ENCODE peak calls at places on chromosomes 6 and 20, in nine cellular contexts. U is endodermal cell; C is GM20000; H is foreskin fibroblast; M is osteocyte; J is heart left ventricle; Q is prostate gland; W is activated CD8-positive, alpha-beta T cell treated with anti-CD3 and anti-CD28 coated beads for 36 hours; F is nephron progenitor cell. G is an unnamed sample.

GRCh38 chr6:135922746-135923145 is 71.2 kb downstream of the PDE7B start:
- DNase-seq in U (no peak), C (no peak), H (peak), M (no peak), J (peak), Q (no peak), W (no peak), F (no peak), G (no peak)

GRCh38 chr6:14382381-14383236 is 265.0 kb downstream of the CD83 start:
- DNase-seq in U (no peak), C (no peak), H (no peak), M (no peak), J (no peak), Q (no peak), W (peak), F (no peak), G (no peak)

GRCh38 chr20:6665161-6665560 is 102.3 kb upstream of the BMP2 start:
- DNase-seq in U (no peak), C (no peak), H (no peak), M (no peak), J (no peak), Q (no peak), W (no peak), F (no peak), G (no peak)

GRCh38 chr6:28953039-28953872 is 29.5 kb upstream of the TRIM27 start:
- DNase-seq in U (peak), C (peak), H (peak), M (no peak), J (no peak), Q (no peak), W (peak), F (peak), G (no peak)

GRCh38 chr6:36642913-36643817 is 35.3 kb upstream of the CDKN1A start:
- DNase-seq in U (no peak), C (no peak), H (peak), M (no peak), J (peak), Q (peak), W (no peak), F (no peak), G (no peak)

GRCh38 chr6:79984261-79984660 is 20.2 kb upstream of the TTK start:
- DNase-seq in U (peak), C (no peak), H (no peak), M (no peak), J (no peak), Q (peak), W (peak), F (peak), G (no peak)

GRCh38 chr6:111354751-111355150 is 128.3 kb downstream of the REV3L start:
- DNase-seq in U (no peak), C (no peak), H (no peak), M (no peak), J (no peak), Q (no peak), W (no peak), F (no peak), G (no peak)

GRCh38 chr6:150747155-150747554 is 118.3 kb upstream of the MTHFD1L start:
- DNase-seq in U (no peak), C (no peak), H (no peak), M (no peak), J (no peak), Q (no peak), W (no peak), F (no peak), G (no peak)

GRCh38 chr20:37980876-37981275 is 52.4 kb downstream of the TTI1 start:
- DNase-seq in U (no peak), C (no peak), H (no peak), M (no peak), J (no peak), Q (no peak), W (no peak), F (no peak), G (no peak)

GRCh38 chr6:2623348-2623747 is 127.4 kb downstream of the MYLK4 start:
- DNase-seq in U (no peak), C (no peak), H (no peak), M (no peak), J (no peak), Q (no peak), W (no peak), F (no peak), G (no peak)

DNA sequence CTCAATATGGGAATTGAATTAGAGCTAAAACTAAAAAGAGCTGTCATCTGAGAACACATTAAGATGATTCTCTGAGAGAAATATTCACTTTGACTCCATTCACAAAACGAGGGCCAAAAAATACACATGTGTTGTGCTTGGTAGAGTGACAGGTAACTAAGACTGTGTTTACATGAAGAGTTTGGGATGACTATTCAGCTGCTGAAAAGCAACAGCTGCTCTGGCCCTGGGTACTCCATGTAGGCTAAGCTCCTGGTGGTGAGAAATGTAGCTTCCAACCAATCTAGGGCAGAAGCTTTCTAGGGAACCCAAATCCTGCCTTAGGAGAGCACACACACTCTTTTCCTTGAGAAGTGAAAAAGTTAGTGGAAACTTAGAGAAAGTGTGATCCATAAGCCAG is 184.5 kb downstream of the COL21A1 start:
- DNase-seq in U (no peak), C (no peak), H (no peak), M (no peak), J (no peak), Q (no peak), W (no peak), F (no peak), G (no peak)
- TF ChIP-seq CTCF in U (no peak), C (no peak), H (no peak), M (no peak), J (no peak), Q (no peak), W (no peak), F (no peak), G (no peak)

GRCh38 chr20:25605146-25605545 is 18.7 kb downstream of the NANP start:
- DNase-seq in U (no peak), C (no peak), H (peak), M (no peak), J (no peak), Q (no peak), W (no peak), F (no peak), G (no peak)
- TF ChIP-seq CTCF in U (no peak), C (no peak), H (no peak), M (no peak), J (no peak), Q (no peak), W (no peak), F (no peak), G (no peak)

GRCh38 chr20:56360133-56360898 is 1.5 kb downstream of the FAM210B start:
- DNase-seq in U (no peak), C (no peak), H (no peak), M (no peak), J (peak), Q (peak), W (no peak), F (no peak), G (no peak)
- TF ChIP-seq CTCF in U (no peak), C (no peak), H (no peak), M (no peak), J (no peak), Q (peak), W (no peak), F (no peak), G (no peak)

GRCh38 chr6:73964455-73964854 is 268.5 kb downstream of the CD109 start:
- DNase-seq in U (no peak), C (no peak), H (no peak), M (no peak), J (no peak), Q (no peak), W (no peak), F (no peak), G (no peak)

GRCh38 chr6:73968358-73968757 is 272.4 kb downstream of the CD109 start:
- DNase-seq in U (no peak), C (no peak), H (no peak), M (no peak), J (no peak), Q (no peak), W (no peak), F (no peak), G (no peak)

GRCh38 chr6:73965408-73966145 is 269.6 kb downstream of the CD109 start:
- DNase-seq in U (no peak), C (no peak), H (no peak), M (no peak), J (no peak), Q (no peak), W (no peak), F (no peak), G (no peak)

DNA sequence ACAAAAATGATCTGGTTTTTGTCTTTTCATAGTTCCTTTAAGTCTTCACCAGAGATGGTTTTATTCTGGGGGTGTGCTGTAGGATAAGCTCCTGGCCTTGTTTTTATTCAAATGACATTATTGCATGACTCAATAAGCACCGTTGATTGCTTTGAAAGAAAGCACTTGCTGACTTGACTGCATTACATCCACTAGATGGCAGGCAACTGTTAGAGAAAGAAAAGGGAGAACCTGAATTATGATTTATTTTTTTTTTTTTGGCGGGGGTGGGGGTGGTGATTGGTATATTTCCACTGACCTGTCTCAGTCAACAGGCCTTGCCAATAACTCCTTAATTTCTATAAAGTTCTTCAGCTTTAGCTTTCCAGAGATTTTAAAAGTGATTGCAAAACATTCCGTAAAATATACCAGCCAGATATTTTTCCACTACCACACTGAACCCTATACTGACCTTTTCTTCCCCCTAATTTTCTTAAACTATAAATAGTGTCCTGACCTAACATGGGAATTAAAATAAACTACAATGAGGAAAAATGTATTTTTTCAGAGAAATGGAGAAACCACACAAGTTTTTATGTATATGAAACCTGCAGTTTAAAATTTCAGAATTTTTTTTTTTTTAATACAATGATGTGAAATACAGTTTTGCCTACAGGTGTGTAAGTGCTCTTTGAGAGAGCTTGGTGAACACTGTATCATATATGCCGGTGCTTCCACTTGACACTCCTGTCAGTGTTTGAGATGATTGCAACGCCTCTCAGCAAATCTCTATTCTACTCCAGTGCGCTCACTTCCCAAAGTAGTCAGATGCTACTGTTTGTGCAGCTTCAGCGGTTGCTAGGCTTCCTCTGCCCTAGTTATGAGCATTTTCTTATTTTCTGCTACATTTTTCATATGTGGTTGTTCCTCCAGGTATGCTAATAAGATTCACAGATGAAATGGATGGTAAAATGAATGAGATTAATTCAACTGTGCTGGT is 274.3 kb downstream of the CD109 start:
- DNase-seq in U (peak), C (no peak), H (peak), M (no peak), J (no peak), Q (no peak), W (no peak), F (peak), G (no peak)
- TF ChIP-seq CTCF in U (peak), C (no peak), H (peak), M (peak), J (peak), Q (peak), W (peak), F (peak), G (peak)

GRCh38 chr6:132256457-132256856 is 144.8 kb downstream of the MOXD1 start:
- DNase-seq in U (no peak), C (no peak), H (no peak), M (no peak), J (no peak), Q (no peak), W (no peak), F (no peak), G (no peak)

GRCh38 chr6:132261354-132261753 is 139.9 kb downstream of the MOXD1 start:
- DNase-seq in U (no peak), C (no peak), H (no peak), M (no peak), J (no peak), Q (no peak), W (no peak), F (no peak), G (no peak)

GRCh38 chr6:132257561-132257960 is 143.7 kb downstream of the MOXD1 start:
- DNase-seq in U (no peak), C (no peak), H (no peak), M (no peak), J (no peak), Q (no peak), W (no peak), F (no peak), G (no peak)

GRCh38 chr6:132264101-132264500 is 137.2 kb downstream of the MOXD1 start:
- DNase-seq in U (no peak), C (no peak), H (no peak), M (no peak), J (no peak), Q (no peak), W (no peak), F (no peak), G (no peak)

DNA sequence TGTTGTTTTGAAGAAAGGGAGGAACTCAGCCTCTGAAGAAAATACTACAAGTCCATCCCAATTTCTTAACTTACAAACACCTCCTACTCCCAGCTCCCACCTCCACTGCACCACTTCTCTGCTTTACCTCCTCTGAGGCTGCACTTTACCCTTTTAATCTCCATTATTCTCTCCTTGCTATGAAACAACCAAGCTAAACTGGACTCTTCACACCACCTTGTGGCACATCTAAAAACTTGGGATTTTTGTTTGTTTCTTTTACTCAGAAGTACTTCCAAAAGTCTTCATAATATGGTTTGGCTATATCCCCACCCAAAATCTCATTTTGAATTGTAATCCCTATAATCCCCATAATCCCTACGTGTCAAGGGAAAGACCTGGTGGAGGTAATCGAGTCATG is 142.2 kb downstream of the MOXD1 start:
- DNase-seq in U (peak), C (no peak), H (no peak), M (no peak), J (no peak), Q (no peak), W (no peak), F (no peak), G (no peak)
- TF ChIP-seq CTCF in U (peak), C (no peak), H (peak), M (peak), J (peak), Q (no peak), W (no peak), F (peak), G (peak)

GRCh38 chr20:44092551-44093248 is 94.3 kb downstream of the JPH2 start:
- DNase-seq in U (peak), C (no peak), H (peak), M (no peak), J (no peak), Q (no peak), W (peak), F (no peak), G (no peak)
- TF ChIP-seq CTCF in U (peak), C (peak), H (peak), M (peak), J (peak), Q (peak), W (peak), F (peak), G (peak)

GRCh38 chr20:31738729-31739549 is at the start of gene TPX2:
- DNase-seq in U (peak), C (peak), H (peak), M (peak), J (peak), Q (peak), W (peak), F (peak), G (peak)
- TF ChIP-seq CTCF in U (peak), C (no peak), H (no peak), M (peak), J (no peak), Q (peak), W (no peak), F (no peak), G (peak)

DNA sequence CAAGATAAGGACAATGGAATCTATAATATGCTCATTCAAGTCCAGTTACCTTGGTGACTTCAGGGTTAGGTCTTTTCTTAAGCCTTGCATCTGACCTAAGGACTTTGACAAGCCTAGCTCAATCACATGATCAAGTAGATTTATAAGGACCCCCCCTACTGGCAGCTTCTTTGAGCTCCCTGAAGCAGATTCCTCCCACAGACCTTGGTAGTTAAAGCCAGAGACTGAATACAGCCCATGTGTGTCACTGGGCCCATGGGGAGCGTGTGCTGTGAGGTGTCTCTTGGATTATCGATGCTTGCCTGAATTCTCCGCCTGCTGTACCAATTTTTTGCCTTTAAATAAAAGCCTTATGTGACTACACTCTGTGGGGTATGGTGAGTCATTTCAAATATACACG is 372.7 kb upstream of the RGS17 start:
- DNase-seq in U (peak), C (no peak), H (no peak), M (no peak), J (no peak), Q (no peak), W (peak), F (peak), G (no peak)
- TF ChIP-seq CTCF in U (peak), C (no peak), H (no peak), M (peak), J (no peak), Q (no peak), W (no peak), F (no peak), G (peak)

DNA sequence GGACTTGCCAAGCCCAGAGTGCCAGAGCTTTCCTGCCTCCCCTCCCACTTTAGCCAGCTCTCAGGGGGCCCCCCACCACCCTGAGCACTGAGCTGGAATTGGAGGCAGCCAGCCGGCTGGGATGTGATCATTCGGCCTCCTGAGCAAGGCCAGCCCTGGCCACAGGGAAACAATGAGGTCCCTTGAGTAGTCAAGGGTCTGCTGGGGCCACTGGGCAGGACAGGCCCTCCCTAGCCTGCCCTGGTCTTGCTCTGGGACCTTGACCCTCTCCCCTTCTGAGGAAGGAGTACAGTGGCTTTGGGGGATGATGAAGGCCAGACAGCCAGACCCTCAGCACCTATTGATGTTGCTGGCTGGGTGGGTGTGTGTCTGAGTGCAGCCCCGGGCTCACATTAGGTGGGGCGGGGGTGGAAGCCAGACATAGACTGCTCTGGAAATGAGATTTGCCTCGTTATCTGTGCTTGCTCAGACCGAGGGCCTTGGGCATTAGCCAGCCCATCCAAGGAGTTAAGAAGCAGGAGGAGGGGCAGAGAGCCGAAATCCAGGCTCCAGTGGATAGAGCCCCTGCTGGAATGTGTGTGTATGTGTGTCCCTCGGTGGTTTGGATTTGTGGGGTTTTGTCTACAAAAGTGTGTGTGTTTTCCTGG is 21.3 kb downstream of the CD40 start:
- DNase-seq in U (no peak), C (no peak), H (no peak), M (no peak), J (no peak), Q (no peak), W (no peak), F (no peak), G (no peak)
- TF ChIP-seq CTCF in U (peak), C (no peak), H (no peak), M (no peak), J (no peak), Q (no peak), W (no peak), F (no peak), G (peak)